ENCODE peak calls at places on chromosomes 3 and 15, in ten cellular contexts. One of them, this sample, is unnamed.

GRCh38 chr3:146929696-146930095 is 324.6 kb upstream of the PLSCR5 start:
- DNase-seq in stimulated activated CD8-positive, alpha-beta memory T cell treated with anti-CD3 and anti-CD28 coated beads, Interleukin-15, amount 100 ng/mL, for 24 hours: no peak
- DNase-seq in bronchial epithelial cell: no peak
- DNase-seq in HS-27A: no peak
- DNase-seq in ELF-1: no peak
- DNase-seq in fibroblast of the conjunctiva: no peak
- DNase-seq in Caki2: no peak
- DNase-seq in epithelial cell of esophagus: no peak
- DNase-seq in lung microvascular endothelial cell: no peak
- DNase-seq in activated naive CD8-positive, alpha-beta T cell treated with anti-CD3 and anti-CD28 coated beads for 36 hours: no peak
- DNase-seq in this sample: no peak

GRCh38 chr3:191244242-191244867 is 45.3 kb downstream of the OSTN start:
- DNase-seq in stimulated activated CD8-positive, alpha-beta memory T cell treated with anti-CD3 and anti-CD28 coated beads, Interleukin-15, amount 100 ng/mL, for 24 hours: no peak
- DNase-seq in bronchial epithelial cell: peak; percentile 28
- DNase-seq in HS-27A: no peak
- DNase-seq in ELF-1: no peak
- DNase-seq in fibroblast of the conjunctiva: no peak
- DNase-seq in Caki2: no peak
- DNase-seq in epithelial cell of esophagus: peak; percentile 30
- DNase-seq in lung microvascular endothelial cell: peak; percentile 41
- DNase-seq in activated naive CD8-positive, alpha-beta T cell treated with anti-CD3 and anti-CD28 coated beads for 36 hours: no peak
- DNase-seq in this sample: peak; percentile 40

GRCh38 chr15:50189630-50190029 is 7.6 kb downstream of the SLC27A2 start:
- DNase-seq in stimulated activated CD8-positive, alpha-beta memory T cell treated with anti-CD3 and anti-CD28 coated beads, Interleukin-15, amount 100 ng/mL, for 24 hours: no peak
- DNase-seq in bronchial epithelial cell: no peak
- DNase-seq in HS-27A: no peak
- DNase-seq in ELF-1: no peak
- DNase-seq in fibroblast of the conjunctiva: no peak
- DNase-seq in Caki2: no peak
- DNase-seq in epithelial cell of esophagus: no peak
- DNase-seq in lung microvascular endothelial cell: no peak
- DNase-seq in activated naive CD8-positive, alpha-beta T cell treated with anti-CD3 and anti-CD28 coated beads for 36 hours: no peak
- DNase-seq in this sample: no peak

GRCh38 chr3:10757021-10757820 is 58.8 kb upstream of the SLC6A11 start:
- DNase-seq in stimulated activated CD8-positive, alpha-beta memory T cell treated with anti-CD3 and anti-CD28 coated beads, Interleukin-15, amount 100 ng/mL, for 24 hours: no peak
- DNase-seq in bronchial epithelial cell: peak; percentile 97
- DNase-seq in HS-27A: no peak
- DNase-seq in ELF-1: no peak
- DNase-seq in fibroblast of the conjunctiva: no peak
- DNase-seq in Caki2: peak; percentile 14
- DNase-seq in epithelial cell of esophagus: peak; percentile 88
- DNase-seq in lung microvascular endothelial cell: peak; percentile 35
- DNase-seq in activated naive CD8-positive, alpha-beta T cell treated with anti-CD3 and anti-CD28 coated beads for 36 hours: no peak
- DNase-seq in this sample: no peak

GRCh38 chr3:11601446-11602241 is 42.1 kb downstream of the VGLL4 start:
- DNase-seq in stimulated activated CD8-positive, alpha-beta memory T cell treated with anti-CD3 and anti-CD28 coated beads, Interleukin-15, amount 100 ng/mL, for 24 hours: no peak
- DNase-seq in bronchial epithelial cell: no peak
- DNase-seq in HS-27A: no peak
- DNase-seq in ELF-1: peak; percentile 74
- DNase-seq in fibroblast of the conjunctiva: no peak
- DNase-seq in Caki2: no peak
- DNase-seq in epithelial cell of esophagus: no peak
- DNase-seq in lung microvascular endothelial cell: no peak
- DNase-seq in activated naive CD8-positive, alpha-beta T cell treated with anti-CD3 and anti-CD28 coated beads for 36 hours: peak; percentile 77
- DNase-seq in this sample: no peak

GRCh38 chr15:76588811-76589747 is 252.5 kb downstream of the ISL2 start:
- DNase-seq in stimulated activated CD8-positive, alpha-beta memory T cell treated with anti-CD3 and anti-CD28 coated beads, Interleukin-15, amount 100 ng/mL, for 24 hours: no peak
- DNase-seq in bronchial epithelial cell: peak; percentile 67
- DNase-seq in HS-27A: no peak
- DNase-seq in ELF-1: peak; percentile 8
- DNase-seq in fibroblast of the conjunctiva: no peak
- DNase-seq in Caki2: no peak
- DNase-seq in epithelial cell of esophagus: peak; percentile 90
- DNase-seq in lung microvascular endothelial cell: no peak
- DNase-seq in activated naive CD8-positive, alpha-beta T cell treated with anti-CD3 and anti-CD28 coated beads for 36 hours: no peak
- DNase-seq in this sample: peak; percentile 24

GRCh38 chr3:27521179-27521871 is 37.1 kb upstream of the SLC4A7 start:
- DNase-seq in stimulated activated CD8-positive, alpha-beta memory T cell treated with anti-CD3 and anti-CD28 coated beads, Interleukin-15, amount 100 ng/mL, for 24 hours: no peak
- DNase-seq in bronchial epithelial cell: peak; percentile 99
- DNase-seq in HS-27A: no peak
- DNase-seq in ELF-1: no peak
- DNase-seq in fibroblast of the conjunctiva: peak; percentile 89
- DNase-seq in Caki2: peak; percentile 57
- DNase-seq in epithelial cell of esophagus: peak; percentile 97
- DNase-seq in lung microvascular endothelial cell: peak; percentile 84
- DNase-seq in activated naive CD8-positive, alpha-beta T cell treated with anti-CD3 and anti-CD28 coated beads for 36 hours: no peak
- DNase-seq in this sample: no peak

GRCh38 chr3:54188176-54188791 is 65.9 kb downstream of the CACNA2D3 start:
- DNase-seq in stimulated activated CD8-positive, alpha-beta memory T cell treated with anti-CD3 and anti-CD28 coated beads, Interleukin-15, amount 100 ng/mL, for 24 hours: no peak
- DNase-seq in bronchial epithelial cell: peak; percentile 46
- DNase-seq in HS-27A: no peak
- DNase-seq in ELF-1: peak; percentile 62
- DNase-seq in fibroblast of the conjunctiva: peak; percentile 9
- DNase-seq in Caki2: peak; percentile 31
- DNase-seq in epithelial cell of esophagus: peak; percentile 70
- DNase-seq in lung microvascular endothelial cell: peak; percentile 54
- DNase-seq in activated naive CD8-positive, alpha-beta T cell treated with anti-CD3 and anti-CD28 coated beads for 36 hours: no peak
- DNase-seq in this sample: peak; percentile 42

GRCh38 chr3:177338697-177339219 is 141.5 kb upstream of the TBL1XR1 start:
- DNase-seq in stimulated activated CD8-positive, alpha-beta memory T cell treated with anti-CD3 and anti-CD28 coated beads, Interleukin-15, amount 100 ng/mL, for 24 hours: no peak
- DNase-seq in bronchial epithelial cell: peak; percentile 33
- DNase-seq in HS-27A: no peak
- DNase-seq in ELF-1: no peak
- DNase-seq in fibroblast of the conjunctiva: no peak
- DNase-seq in Caki2: no peak
- DNase-seq in epithelial cell of esophagus: no peak
- DNase-seq in lung microvascular endothelial cell: peak; percentile 10
- DNase-seq in activated naive CD8-positive, alpha-beta T cell treated with anti-CD3 and anti-CD28 coated beads for 36 hours: no peak
- DNase-seq in this sample: no peak

GRCh38 chr3:27253831-27254230 is 115.4 kb downstream of the NEK10 start:
- DNase-seq in stimulated activated CD8-positive, alpha-beta memory T cell treated with anti-CD3 and anti-CD28 coated beads, Interleukin-15, amount 100 ng/mL, for 24 hours: no peak
- DNase-seq in bronchial epithelial cell: peak; percentile 61
- DNase-seq in HS-27A: peak; percentile 48
- DNase-seq in ELF-1: peak; percentile 66
- DNase-seq in fibroblast of the conjunctiva: peak; percentile 27
- DNase-seq in Caki2: peak; percentile 8
- DNase-seq in epithelial cell of esophagus: peak; percentile 76
- DNase-seq in lung microvascular endothelial cell: peak; percentile 64
- DNase-seq in activated naive CD8-positive, alpha-beta T cell treated with anti-CD3 and anti-CD28 coated beads for 36 hours: peak; percentile 13
- DNase-seq in this sample: peak; percentile 51

GRCh38 chr15:29890761-29891457 is 68.6 kb upstream of the TJP1 start:
- DNase-seq in stimulated activated CD8-positive, alpha-beta memory T cell treated with anti-CD3 and anti-CD28 coated beads, Interleukin-15, amount 100 ng/mL, for 24 hours: no peak
- DNase-seq in bronchial epithelial cell: no peak
- DNase-seq in HS-27A: no peak
- DNase-seq in ELF-1: no peak
- DNase-seq in fibroblast of the conjunctiva: no peak
- DNase-seq in Caki2: no peak
- DNase-seq in epithelial cell of esophagus: no peak
- DNase-seq in lung microvascular endothelial cell: no peak
- DNase-seq in activated naive CD8-positive, alpha-beta T cell treated with anti-CD3 and anti-CD28 coated beads for 36 hours: no peak
- DNase-seq in this sample: no peak

GRCh38 chr15:84979651-84980050 is 2.0 kb upstream of the PDE8A start:
- DNase-seq in stimulated activated CD8-positive, alpha-beta memory T cell treated with anti-CD3 and anti-CD28 coated beads, Interleukin-15, amount 100 ng/mL, for 24 hours: no peak
- DNase-seq in bronchial epithelial cell: no peak
- DNase-seq in HS-27A: no peak
- DNase-seq in ELF-1: peak; percentile 39
- DNase-seq in fibroblast of the conjunctiva: no peak
- DNase-seq in Caki2: no peak
- DNase-seq in epithelial cell of esophagus: no peak
- DNase-seq in lung microvascular endothelial cell: no peak
- DNase-seq in activated naive CD8-positive, alpha-beta T cell treated with anti-CD3 and anti-CD28 coated beads for 36 hours: no peak
- DNase-seq in this sample: no peak

GRCh38 chr15:96064351-96064756 is 266.1 kb upstream of the NR2F2 start:
- DNase-seq in stimulated activated CD8-positive, alpha-beta memory T cell treated with anti-CD3 and anti-CD28 coated beads, Interleukin-15, amount 100 ng/mL, for 24 hours: no peak
- DNase-seq in bronchial epithelial cell: no peak
- DNase-seq in HS-27A: no peak
- DNase-seq in ELF-1: peak; percentile 83
- DNase-seq in fibroblast of the conjunctiva: peak; percentile 89
- DNase-seq in Caki2: peak; percentile 39
- DNase-seq in epithelial cell of esophagus: no peak
- DNase-seq in lung microvascular endothelial cell: no peak
- DNase-seq in activated naive CD8-positive, alpha-beta T cell treated with anti-CD3 and anti-CD28 coated beads for 36 hours: no peak
- DNase-seq in this sample: peak; percentile 13

This sample was measured in A673.